ENCODE peak calls at places on chromosomes 4 and X, in five cellular contexts. One of them, this sample, is unnamed. For H3K27me3 and H3K4me1, the result is how much of the 10 kb centered on the place peaks cover.

GRCh38 chr4:7769308-7769841 is 170.3 kb downstream of the AFAP1 start:
- DNase-seq in tibial artery: no peak
- DNase-seq in Peyer's patch: peak
- DNase-seq in tibial nerve: no peak
- DNase-seq in GM23248: no peak
- DNase-seq in this sample: no peak

GRCh38 chr4:108244576-108244975 is 75.8 kb upstream of the LEF1 start:
- DNase-seq in tibial artery: no peak
- DNase-seq in Peyer's patch: no peak
- DNase-seq in tibial nerve: no peak
- DNase-seq in GM23248: no peak
- DNase-seq in this sample: no peak

GRCh38 chr4:111453216-111453615 is 692.0 kb upstream of the FAM241A start:
- DNase-seq in tibial artery: no peak
- DNase-seq in Peyer's patch: no peak
- DNase-seq in tibial nerve: no peak
- DNase-seq in GM23248: no peak
- DNase-seq in this sample: no peak

GRCh38 chrX:112636951-112637541 is 42.7 kb downstream of the LHFPL1 start:
- DNase-seq in tibial artery: no peak
- DNase-seq in Peyer's patch: no peak
- DNase-seq in tibial nerve: no peak
- DNase-seq in GM23248: peak
- DNase-seq in this sample: no peak

GRCh38 chr4:69832326-69833030 is 27.5 kb downstream of the SULT1E1 start:
- DNase-seq in tibial artery: no peak
- DNase-seq in Peyer's patch: peak
- DNase-seq in tibial nerve: no peak
- DNase-seq in GM23248: no peak
- DNase-seq in this sample: no peak

GRCh38 chr4:8779371-8779988 is 92.2 kb downstream of the HMX1 start:
- DNase-seq in tibial artery: no peak
- DNase-seq in Peyer's patch: no peak
- DNase-seq in tibial nerve: no peak
- DNase-seq in GM23248: no peak
- DNase-seq in this sample: no peak

GRCh38 chrX:46597774-46598173 is 24.2 kb downstream of the CHST7 start:
- DNase-seq in tibial artery: no peak
- DNase-seq in Peyer's patch: no peak
- DNase-seq in tibial nerve: no peak
- DNase-seq in GM23248: no peak
- DNase-seq in this sample: no peak

GRCh38 chr4:140641789-140642439 is 73.2 kb upstream of the UCP1 start:
- DNase-seq in tibial artery: no peak
- DNase-seq in Peyer's patch: no peak
- DNase-seq in tibial nerve: no peak
- DNase-seq in GM23248: no peak
- DNase-seq in this sample: no peak

GRCh38 chrX:13759152-13759718 is 24.7 kb downstream of the OFD1 start:
- DNase-seq in tibial artery: no peak
- DNase-seq in Peyer's patch: no peak
- DNase-seq in tibial nerve: no peak
- DNase-seq in GM23248: no peak
- DNase-seq in this sample: no peak

GRCh38 chr4:105630670-105631655 is 77.5 kb downstream of the INTS12 start:
- DNase-seq in tibial artery: no peak
- DNase-seq in Peyer's patch: no peak
- DNase-seq in tibial nerve: no peak
- DNase-seq in GM23248: no peak
- DNase-seq in this sample: no peak

GRCh38 chr4:87502580-87503238 is 26.5 kb downstream of the SPARCL1 start:
- DNase-seq in tibial artery: no peak
- DNase-seq in Peyer's patch: no peak
- DNase-seq in tibial nerve: no peak
- DNase-seq in GM23248: peak
- DNase-seq in this sample: no peak

GRCh38 chr4:158193171-158193749 is 17.0 kb upstream of the TMEM144 start:
- DNase-seq in tibial artery: no peak
- DNase-seq in Peyer's patch: no peak
- DNase-seq in tibial nerve: no peak
- DNase-seq in GM23248: peak
- DNase-seq in this sample: no peak

GRCh38 chrX:3651272-3651671 is 62.2 kb downstream of the PRKX start:
- DNase-seq in tibial artery: no peak
- DNase-seq in Peyer's patch: no peak
- DNase-seq in tibial nerve: no peak
- DNase-seq in GM23248: peak
- DNase-seq in this sample: no peak

GRCh38 chrX:66046612-66047235 is 6.8 kb upstream of the VSIG4 start:
- DNase-seq in tibial artery: no peak
- DNase-seq in Peyer's patch: no peak
- DNase-seq in tibial nerve: no peak
- DNase-seq in GM23248: peak
- DNase-seq in this sample: no peak

GRCh38 chr4:166003811-166004210 is 130.8 kb downstream of the TLL1 start:
- DNase-seq in tibial artery: no peak
- DNase-seq in Peyer's patch: no peak
- DNase-seq in tibial nerve: no peak
- DNase-seq in GM23248: no peak
- DNase-seq in this sample: no peak

GRCh38 chrX:85052636-85053343 is 49.1 kb downstream of the APOOL start:
- DNase-seq in tibial artery: no peak
- DNase-seq in Peyer's patch: no peak
- DNase-seq in tibial nerve: no peak
- DNase-seq in GM23248: peak
- DNase-seq in this sample: no peak

GRCh38 chrX:136251042-136251991 is at the start of gene MAP7D3:
- DNase-seq in tibial artery: peak
- DNase-seq in Peyer's patch: peak
- DNase-seq in tibial nerve: peak
- DNase-seq in GM23248: peak
- DNase-seq in this sample: peak

GRCh38 chr4:169485791-169486742 is 126.3 kb downstream of the NEK1 start:
- DNase-seq in tibial artery: no peak
- DNase-seq in Peyer's patch: no peak
- DNase-seq in tibial nerve: peak
- DNase-seq in GM23248: peak
- DNase-seq in this sample: no peak

GRCh38 chrX:30572004-30572403 is 5.6 kb downstream of the TASL start:
- DNase-seq in tibial artery: no peak
- DNase-seq in Peyer's patch: no peak
- DNase-seq in tibial nerve: no peak
- DNase-seq in GM23248: no peak
- DNase-seq in this sample: no peak

GRCh38 chr4:26945794-26946193 is 85.2 kb downstream of the STIM2 start:
- DNase-seq in tibial artery: no peak
- DNase-seq in Peyer's patch: no peak
- DNase-seq in tibial nerve: no peak
- DNase-seq in GM23248: no peak
- DNase-seq in this sample: no peak

GRCh38 chr4:11428701-11429571 is at the start of gene HS3ST1:
- DNase-seq in tibial artery: peak
- DNase-seq in Peyer's patch: peak
- DNase-seq in tibial nerve: peak
- DNase-seq in GM23248: peak
- DNase-seq in this sample: no peak

GRCh38 chr4:108774809-108775530 is 12.1 kb upstream of the ETNPPL start:
- DNase-seq in tibial artery: no peak
- DNase-seq in Peyer's patch: no peak
- DNase-seq in tibial nerve: no peak
- DNase-seq in GM23248: peak
- DNase-seq in this sample: no peak

GRCh38 chr4:21790437-21791029 is 158.0 kb downstream of the KCNIP4 start:
- DNase-seq in tibial artery: no peak
- DNase-seq in Peyer's patch: no peak
- DNase-seq in tibial nerve: no peak
- DNase-seq in GM23248: peak
- DNase-seq in this sample: no peak

GRCh38 chr4:79078339-79078738 is 139.1 kb upstream of the PAQR3 start:
- DNase-seq in tibial artery: peak
- DNase-seq in Peyer's patch: no peak
- DNase-seq in tibial nerve: peak
- DNase-seq in GM23248: no peak
- DNase-seq in this sample: no peak

GRCh38 chr4:32858971-32859370 is 2138.8 kb downstream of the PCDH7 start:
- DNase-seq in tibial artery: no peak
- DNase-seq in Peyer's patch: no peak
- DNase-seq in tibial nerve: no peak
- DNase-seq in GM23248: peak
- DNase-seq in this sample: no peak

GRCh38 chr4:112604590-112604989 is 32.1 kb downstream of the ZGRF1 start:
- DNase-seq in tibial artery: no peak
- DNase-seq in Peyer's patch: no peak
- DNase-seq in tibial nerve: peak
- DNase-seq in GM23248: peak
- DNase-seq in this sample: peak

GRCh38 chrX:84219551-84219950 is 31.6 kb upstream of the RPS6KA6 start:
- DNase-seq in tibial artery: no peak
- DNase-seq in Peyer's patch: no peak
- DNase-seq in tibial nerve: no peak
- DNase-seq in GM23248: peak
- DNase-seq in this sample: no peak

GRCh38 chr4:185384877-185385465 is 10.8 kb downstream of the LRP2BP start:
- DNase-seq in tibial artery: no peak
- DNase-seq in Peyer's patch: no peak
- DNase-seq in tibial nerve: no peak
- DNase-seq in GM23248: no peak
- DNase-seq in this sample: no peak

GRCh38 chrX:40845331-40845911 is 110.1 kb upstream of the MED14 start:
- DNase-seq in tibial artery: no peak
- DNase-seq in Peyer's patch: no peak
- DNase-seq in tibial nerve: no peak
- DNase-seq in GM23248: peak
- DNase-seq in this sample: no peak

GRCh38 chrX:54495814-54496516 is at the start of gene FGD1:
- DNase-seq in tibial artery: peak
- DNase-seq in Peyer's patch: peak
- DNase-seq in tibial nerve: peak
- DNase-seq in GM23248: peak
- DNase-seq in this sample: peak

GRCh38 chrX:12563121-12563520 is 228.1 kb upstream of the PRPS2 start:
- DNase-seq in tibial artery: no peak
- DNase-seq in Peyer's patch: no peak
- DNase-seq in tibial nerve: no peak
- DNase-seq in GM23248: no peak
- DNase-seq in this sample: no peak

GRCh38 chr4:53748328-53748772 is 157.1 kb upstream of the LNX1 start:
- DNase-seq in tibial artery: peak
- DNase-seq in Peyer's patch: no peak
- DNase-seq in tibial nerve: no peak
- DNase-seq in GM23248: no peak
- DNase-seq in this sample: no peak

GRCh38 chrX:139299309-139299708 is 231.2 kb upstream of the F9 start:
- DNase-seq in tibial artery: no peak
- DNase-seq in Peyer's patch: no peak
- DNase-seq in tibial nerve: no peak
- DNase-seq in GM23248: no peak
- DNase-seq in this sample: no peak
- H3K27me3 ChIP-seq in tibial artery: under half
- H3K27me3 ChIP-seq in Peyer's patch: under half
- H3K27me3 ChIP-seq in tibial nerve: under half
- H3K27me3 ChIP-seq in GM23248: under half
- H3K27me3 ChIP-seq in this sample: under half

DNA sequence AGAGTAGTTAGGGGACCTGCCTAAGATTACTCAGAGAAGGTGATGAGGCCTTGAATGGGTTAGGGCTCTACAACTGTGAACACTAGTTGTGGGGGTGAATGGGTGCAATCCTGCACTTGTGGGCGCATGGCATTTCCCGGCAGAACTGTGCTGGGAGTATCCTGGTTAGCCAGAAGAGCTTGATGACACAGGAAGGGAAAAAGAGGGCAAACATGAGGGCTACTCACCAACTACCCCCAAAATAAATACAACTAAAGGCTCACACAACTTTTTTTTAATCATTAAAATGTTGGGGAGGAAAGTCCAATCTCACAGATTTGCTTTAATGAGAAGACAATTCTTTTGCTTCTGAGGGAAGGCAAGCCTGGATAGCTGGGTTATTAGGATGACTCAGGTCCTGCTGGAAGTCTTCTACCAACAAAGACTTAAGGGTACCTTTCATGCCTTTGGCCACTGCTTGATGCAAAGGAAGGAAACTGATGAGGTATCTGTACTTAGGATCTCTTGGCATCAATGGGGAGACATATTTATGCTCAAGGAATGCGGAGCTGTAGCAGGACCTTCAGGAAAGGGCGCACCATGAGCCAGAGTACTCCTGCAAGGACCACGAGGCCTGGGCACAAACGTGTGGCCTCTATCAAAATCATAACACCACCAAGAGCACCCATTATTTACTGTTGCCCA is 2.6 kb downstream of the PHKA2 start:
- DNase-seq in tibial artery: no peak
- DNase-seq in Peyer's patch: no peak
- DNase-seq in tibial nerve: no peak
- DNase-seq in GM23248: no peak
- DNase-seq in this sample: no peak
- H3K4me3 ChIP-seq in tibial artery: no peak
- H3K4me3 ChIP-seq in Peyer's patch: no peak
- H3K4me3 ChIP-seq in tibial nerve: no peak
- H3K4me3 ChIP-seq in GM23248: no peak
- H3K4me3 ChIP-seq in this sample: no peak

GRCh38 chrX:107678957-107679740 is 50.8 kb downstream of the PRPS1 start:
- DNase-seq in tibial artery: peak
- DNase-seq in Peyer's patch: peak
- DNase-seq in tibial nerve: peak
- DNase-seq in GM23248: peak
- DNase-seq in this sample: peak
- H3K4me1 ChIP-seq in tibial artery: under half
- H3K4me1 ChIP-seq in Peyer's patch: under half
- H3K4me1 ChIP-seq in tibial nerve: under half
- H3K4me1 ChIP-seq in GM23248: under half
- H3K4me1 ChIP-seq in this sample: under half

GRCh38 chr4:173521474-173522159 is 8.4 kb downstream of the HAND2 start:
- DNase-seq in tibial artery: peak
- DNase-seq in Peyer's patch: no peak
- DNase-seq in tibial nerve: no peak
- DNase-seq in GM23248: no peak
- DNase-seq in this sample: no peak
- H3K27me3 ChIP-seq in tibial artery: under half
- H3K27me3 ChIP-seq in Peyer's patch: under half
- H3K27me3 ChIP-seq in tibial nerve: under half
- H3K27me3 ChIP-seq in GM23248: under half
- H3K27me3 ChIP-seq in this sample: half or more

DNA sequence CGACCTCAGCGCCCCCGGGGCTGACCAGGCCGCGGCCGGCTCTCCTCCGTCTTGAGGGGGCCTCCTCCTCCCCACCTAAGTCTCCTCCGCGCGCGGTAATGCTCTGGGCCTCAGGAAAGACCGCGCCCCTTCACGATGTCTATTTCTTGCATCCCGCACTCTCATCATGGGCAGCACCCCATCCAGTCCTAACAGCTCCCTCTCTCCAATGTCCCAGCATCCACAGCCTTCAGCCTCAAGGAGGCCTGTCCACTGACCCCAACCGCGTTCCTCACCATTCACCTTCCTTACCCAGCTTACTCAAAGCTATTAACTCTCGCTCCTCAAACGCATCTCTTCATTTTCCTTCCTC is 77.5 kb downstream of the MAGED4 start:
- DNase-seq in tibial artery: no peak
- DNase-seq in Peyer's patch: no peak
- DNase-seq in tibial nerve: peak
- DNase-seq in GM23248: no peak
- DNase-seq in this sample: no peak
- H3K4me3 ChIP-seq in tibial artery: peak
- H3K4me3 ChIP-seq in Peyer's patch: peak
- H3K4me3 ChIP-seq in tibial nerve: peak
- H3K4me3 ChIP-seq in GM23248: peak
- H3K4me3 ChIP-seq in this sample: peak